ENCODE peak calls at places on chromosomes 7 and 10, in five cellular contexts. One of them, this sample, is unnamed.

GRCh38 chr10:59905066-59905734 is 1.2 kb downstream of the CCDC6 start:
- DNase-seq in SK-N-SH: peak; percentile 70
- DNase-seq in hepatocyte: peak; percentile 60
- DNase-seq in HCT116: no peak
- DNase-seq in OCI-LY7: peak; percentile 52
- DNase-seq in this sample: peak; percentile 42

GRCh38 chr10:80144302-80145131 is 12.0 kb downstream of the PLAC9 start:
- DNase-seq in SK-N-SH: peak; percentile 46
- DNase-seq in hepatocyte: no peak
- DNase-seq in HCT116: peak; percentile 15
- DNase-seq in OCI-LY7: peak; percentile 67
- DNase-seq in this sample: peak; percentile 97

GRCh38 chr7:112204072-112204775 is 2.0 kb downstream of the DOCK4 start:
- DNase-seq in SK-N-SH: peak; percentile 39
- DNase-seq in hepatocyte: no peak
- DNase-seq in HCT116: no peak
- DNase-seq in OCI-LY7: no peak
- DNase-seq in this sample: peak; percentile 19

GRCh38 chr10:53403688-53404087 is 631.1 kb upstream of the MBL2 start:
- DNase-seq in SK-N-SH: peak; percentile 49
- DNase-seq in hepatocyte: peak; percentile 37
- DNase-seq in HCT116: no peak
- DNase-seq in OCI-LY7: no peak
- DNase-seq in this sample: peak; percentile 37

GRCh38 chr10:92997620-92998019 is 63.0 kb upstream of the CYP26C1 start:
- DNase-seq in SK-N-SH: no peak
- DNase-seq in hepatocyte: no peak
- DNase-seq in HCT116: no peak
- DNase-seq in OCI-LY7: no peak
- DNase-seq in this sample: no peak

GRCh38 chr7:46162582-46162981 is 241.5 kb upstream of the IGFBP3 start:
- DNase-seq in SK-N-SH: no peak
- DNase-seq in hepatocyte: no peak
- DNase-seq in HCT116: no peak
- DNase-seq in OCI-LY7: no peak
- DNase-seq in this sample: no peak

GRCh38 chr10:124469956-124470484 is 8.4 kb downstream of the LHPP start:
- DNase-seq in SK-N-SH: no peak
- DNase-seq in hepatocyte: no peak
- DNase-seq in HCT116: no peak
- DNase-seq in OCI-LY7: no peak
- DNase-seq in this sample: no peak

GRCh38 chr10:72084094-72084459 is 4.3 kb downstream of the SPOCK2 start:
- DNase-seq in SK-N-SH: no peak
- DNase-seq in hepatocyte: no peak
- DNase-seq in HCT116: no peak
- DNase-seq in OCI-LY7: peak; percentile 31
- DNase-seq in this sample: no peak

GRCh38 chr10:15168296-15168780 is at the start of gene NMT2:
- DNase-seq in SK-N-SH: no peak
- DNase-seq in hepatocyte: no peak
- DNase-seq in HCT116: peak; percentile 68
- DNase-seq in OCI-LY7: peak; percentile 89
- DNase-seq in this sample: peak; percentile 65

GRCh38 chr10:96765406-96766240 is 45.3 kb upstream of the PIK3AP1 start:
- DNase-seq in SK-N-SH: peak; percentile 78
- DNase-seq in hepatocyte: peak; percentile 83
- DNase-seq in HCT116: peak; percentile 37
- DNase-seq in OCI-LY7: peak; percentile 90
- DNase-seq in this sample: peak; percentile 66

GRCh38 chr10:96768136-96768535 is 47.8 kb upstream of the PIK3AP1 start:
- DNase-seq in SK-N-SH: no peak
- DNase-seq in hepatocyte: no peak
- DNase-seq in HCT116: no peak
- DNase-seq in OCI-LY7: no peak
- DNase-seq in this sample: no peak

GRCh38 chr10:96758423-96758822 is 38.1 kb upstream of the PIK3AP1 start:
- DNase-seq in SK-N-SH: no peak
- DNase-seq in hepatocyte: no peak
- DNase-seq in HCT116: no peak
- DNase-seq in OCI-LY7: peak; percentile 90
- DNase-seq in this sample: no peak

GRCh38 chr10:96767611-96768010 is 47.3 kb upstream of the PIK3AP1 start:
- DNase-seq in SK-N-SH: no peak
- DNase-seq in hepatocyte: no peak
- DNase-seq in HCT116: no peak
- DNase-seq in OCI-LY7: no peak
- DNase-seq in this sample: peak; percentile 41

GRCh38 chr10:96764345-96764744 is 44.0 kb upstream of the PIK3AP1 start:
- DNase-seq in SK-N-SH: no peak
- DNase-seq in hepatocyte: no peak
- DNase-seq in HCT116: no peak
- DNase-seq in OCI-LY7: peak; percentile 70
- DNase-seq in this sample: no peak
- TF ChIP-seq EZH2phosphoT487 in SK-N-SH: no peak
- TF ChIP-seq EZH2phosphoT487 in hepatocyte: no peak
- TF ChIP-seq EZH2phosphoT487 in HCT116: no peak
- TF ChIP-seq EZH2phosphoT487 in OCI-LY7: no peak
- TF ChIP-seq EZH2phosphoT487 in this sample: no peak

DNA sequence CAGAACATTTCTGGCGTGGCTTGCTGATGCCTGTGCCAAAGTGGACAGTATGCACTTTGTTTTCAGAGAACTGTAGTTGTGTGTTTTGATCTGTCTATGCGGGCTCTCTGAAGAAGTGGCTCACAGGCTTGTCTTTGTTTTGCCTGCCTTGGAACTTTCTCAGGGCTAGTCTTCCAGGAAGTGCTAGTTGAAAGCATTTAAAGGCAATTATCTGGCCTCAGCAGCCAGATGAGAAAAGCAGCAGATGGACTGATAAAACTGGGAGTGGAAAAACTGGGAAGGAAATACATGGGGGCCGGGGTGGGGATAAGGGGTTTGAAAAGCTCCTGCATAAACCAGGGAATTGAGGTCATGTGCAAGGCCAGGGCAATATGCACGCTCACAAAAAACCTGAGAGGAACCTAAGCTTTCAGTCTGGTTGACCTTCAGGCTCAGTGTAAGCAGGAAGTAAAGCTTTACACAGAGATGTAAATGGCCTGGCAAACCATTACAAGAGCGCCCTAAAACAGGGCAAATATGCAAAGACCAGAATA is 94.5 kb downstream of the ZNF33B start:
- DNase-seq in SK-N-SH: no peak
- DNase-seq in hepatocyte: no peak
- DNase-seq in HCT116: no peak
- DNase-seq in OCI-LY7: no peak
- DNase-seq in this sample: no peak
- H3K9me3 ChIP-seq in SK-N-SH: peaks cover 39% of the 10 kb centered on the region
- H3K9me3 ChIP-seq in hepatocyte: peaks cover 35% of the 10 kb centered on the region
- H3K9me3 ChIP-seq in HCT116: peaks cover 11% of the 10 kb centered on the region
- H3K9me3 ChIP-seq in OCI-LY7: peaks cover 25% of the 10 kb centered on the region
- H3K9me3 ChIP-seq in this sample: peaks cover 20% of the 10 kb centered on the region

GRCh38 chr7:30074422-30075030 is 46.3 kb downstream of the PLEKHA8 start:
- DNase-seq in SK-N-SH: peak; percentile 32
- DNase-seq in hepatocyte: peak; percentile 54
- DNase-seq in HCT116: peak; percentile 38
- DNase-seq in OCI-LY7: peak; percentile 62
- DNase-seq in this sample: peak; percentile 70
- TF ChIP-seq CTCF in SK-N-SH: peak; percentile 75
- TF ChIP-seq CTCF in hepatocyte: peak; percentile 57
- TF ChIP-seq CTCF in HCT116: peak; percentile 68
- TF ChIP-seq CTCF in OCI-LY7: peak; percentile 87
- TF ChIP-seq CTCF in this sample: peak; percentile 78

GRCh38 chr7:34392972-34393371 is 265.0 kb upstream of the NPSR1 start:
- DNase-seq in SK-N-SH: no peak
- DNase-seq in hepatocyte: no peak
- DNase-seq in HCT116: no peak
- DNase-seq in OCI-LY7: no peak
- DNase-seq in this sample: no peak

DNA sequence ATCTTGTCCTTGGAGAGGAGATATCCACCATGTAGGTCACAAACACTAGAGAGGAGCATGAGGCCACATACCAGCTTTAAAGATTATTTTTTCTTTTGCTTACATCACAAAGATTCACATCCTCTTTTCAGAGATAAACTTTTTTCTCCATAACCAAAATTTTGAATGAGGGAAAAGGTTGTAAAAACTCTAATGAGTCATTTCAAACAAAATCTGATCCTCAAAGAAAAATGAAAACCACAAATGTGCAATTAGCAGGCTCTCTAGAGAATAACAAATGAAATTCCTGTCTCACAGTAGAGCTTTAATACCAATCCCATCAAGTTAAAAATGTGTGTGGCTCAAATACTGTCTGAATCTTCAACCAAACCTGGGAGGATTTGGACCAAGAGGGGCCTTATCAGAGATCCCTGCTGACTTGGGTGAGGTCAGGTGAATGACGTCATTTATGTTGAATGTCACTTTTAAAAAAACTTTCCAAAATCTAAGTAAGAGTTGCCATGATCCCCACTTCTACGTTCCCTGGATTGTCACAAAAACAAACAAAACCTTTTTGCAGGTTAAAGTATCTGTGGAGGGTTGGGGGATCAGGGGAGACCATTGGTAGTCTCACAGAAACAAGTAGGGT is 261.5 kb upstream of the NPSR1 start:
- DNase-seq in SK-N-SH: no peak
- DNase-seq in hepatocyte: no peak
- DNase-seq in HCT116: no peak
- DNase-seq in OCI-LY7: no peak
- DNase-seq in this sample: no peak
- TF ChIP-seq EZH2phosphoT487 in SK-N-SH: no peak
- TF ChIP-seq EZH2phosphoT487 in hepatocyte: no peak
- TF ChIP-seq EZH2phosphoT487 in HCT116: no peak
- TF ChIP-seq EZH2phosphoT487 in OCI-LY7: no peak
- TF ChIP-seq EZH2phosphoT487 in this sample: no peak

GRCh38 chr7:35817930-35818329 is 17.1 kb downstream of the SEPTIN7 start:
- DNase-seq in SK-N-SH: no peak
- DNase-seq in hepatocyte: no peak
- DNase-seq in HCT116: no peak
- DNase-seq in OCI-LY7: no peak
- DNase-seq in this sample: no peak
- H3K9me3 ChIP-seq in SK-N-SH: peaks cover 9% of the 10 kb centered on the region
- H3K9me3 ChIP-seq in hepatocyte: no peaks in the 10 kb centered on the region
- H3K9me3 ChIP-seq in HCT116: no peaks in the 10 kb centered on the region
- H3K9me3 ChIP-seq in OCI-LY7: peaks cover 68% of the 10 kb centered on the region
- H3K9me3 ChIP-seq in this sample: peaks cover 7% of the 10 kb centered on the region

DNA sequence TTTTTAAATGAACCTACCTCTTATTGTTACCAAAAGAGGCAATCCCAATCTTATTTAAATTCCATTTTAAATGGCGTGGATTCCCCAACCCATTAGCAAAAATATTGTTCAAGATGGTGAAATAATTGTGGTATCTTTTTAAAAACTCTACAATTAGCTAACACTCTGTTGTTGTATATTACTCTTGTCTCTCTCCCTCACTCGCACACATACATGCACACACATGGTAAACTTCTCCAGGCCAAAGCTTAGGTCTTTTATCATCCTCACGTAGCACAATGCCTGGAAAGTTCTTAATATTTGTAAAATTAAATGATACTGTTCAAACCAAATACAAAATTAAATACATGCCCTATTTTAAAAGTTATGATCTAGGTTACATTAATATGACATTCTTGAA is 169.2 kb upstream of the WNT16 start:
- DNase-seq in SK-N-SH: no peak
- DNase-seq in hepatocyte: no peak
- DNase-seq in HCT116: no peak
- DNase-seq in OCI-LY7: no peak
- DNase-seq in this sample: no peak
- TF ChIP-seq CTCF in SK-N-SH: no peak
- TF ChIP-seq CTCF in hepatocyte: no peak
- TF ChIP-seq CTCF in HCT116: no peak
- TF ChIP-seq CTCF in OCI-LY7: no peak
- TF ChIP-seq CTCF in this sample: no peak

GRCh38 chr10:28180654-28181053 is 122.2 kb downstream of the MPP7 start:
- DNase-seq in SK-N-SH: no peak
- DNase-seq in hepatocyte: no peak
- DNase-seq in HCT116: peak; percentile 69
- DNase-seq in OCI-LY7: peak; percentile 8
- DNase-seq in this sample: peak; percentile 43
- TF ChIP-seq EZH2phosphoT487 in SK-N-SH: no peak
- TF ChIP-seq EZH2phosphoT487 in hepatocyte: no peak
- TF ChIP-seq EZH2phosphoT487 in HCT116: no peak
- TF ChIP-seq EZH2phosphoT487 in OCI-LY7: no peak
- TF ChIP-seq EZH2phosphoT487 in this sample: no peak

GRCh38 chr7:158070222-158070920 is 517.3 kb downstream of the PTPRN2 start:
- DNase-seq in SK-N-SH: no peak
- DNase-seq in hepatocyte: no peak
- DNase-seq in HCT116: no peak
- DNase-seq in OCI-LY7: no peak
- DNase-seq in this sample: no peak
- H3K9me3 ChIP-seq in SK-N-SH: no peaks in the 10 kb centered on the region
- H3K9me3 ChIP-seq in hepatocyte: no peaks in the 10 kb centered on the region
- H3K9me3 ChIP-seq in HCT116: no peaks in the 10 kb centered on the region
- H3K9me3 ChIP-seq in OCI-LY7: no peaks in the 10 kb centered on the region
- H3K9me3 ChIP-seq in this sample: no peaks in the 10 kb centered on the region

GRCh38 chr7:158309844-158310763 is 277.5 kb downstream of the PTPRN2 start:
- DNase-seq in SK-N-SH: no peak
- DNase-seq in hepatocyte: no peak
- DNase-seq in HCT116: no peak
- DNase-seq in OCI-LY7: no peak
- DNase-seq in this sample: no peak

GRCh38 chr7:158313931-158314330 is 273.7 kb downstream of the PTPRN2 start:
- DNase-seq in SK-N-SH: no peak
- DNase-seq in hepatocyte: no peak
- DNase-seq in HCT116: no peak
- DNase-seq in OCI-LY7: no peak
- DNase-seq in this sample: no peak

GRCh38 chr7:158312789-158313188 is 274.8 kb downstream of the PTPRN2 start:
- DNase-seq in SK-N-SH: no peak
- DNase-seq in hepatocyte: no peak
- DNase-seq in HCT116: no peak
- DNase-seq in OCI-LY7: no peak
- DNase-seq in this sample: no peak

GRCh38 chr7:158311791-158312190 is 275.8 kb downstream of the PTPRN2 start:
- DNase-seq in SK-N-SH: no peak
- DNase-seq in hepatocyte: no peak
- DNase-seq in HCT116: no peak
- DNase-seq in OCI-LY7: no peak
- DNase-seq in this sample: no peak

DNA sequence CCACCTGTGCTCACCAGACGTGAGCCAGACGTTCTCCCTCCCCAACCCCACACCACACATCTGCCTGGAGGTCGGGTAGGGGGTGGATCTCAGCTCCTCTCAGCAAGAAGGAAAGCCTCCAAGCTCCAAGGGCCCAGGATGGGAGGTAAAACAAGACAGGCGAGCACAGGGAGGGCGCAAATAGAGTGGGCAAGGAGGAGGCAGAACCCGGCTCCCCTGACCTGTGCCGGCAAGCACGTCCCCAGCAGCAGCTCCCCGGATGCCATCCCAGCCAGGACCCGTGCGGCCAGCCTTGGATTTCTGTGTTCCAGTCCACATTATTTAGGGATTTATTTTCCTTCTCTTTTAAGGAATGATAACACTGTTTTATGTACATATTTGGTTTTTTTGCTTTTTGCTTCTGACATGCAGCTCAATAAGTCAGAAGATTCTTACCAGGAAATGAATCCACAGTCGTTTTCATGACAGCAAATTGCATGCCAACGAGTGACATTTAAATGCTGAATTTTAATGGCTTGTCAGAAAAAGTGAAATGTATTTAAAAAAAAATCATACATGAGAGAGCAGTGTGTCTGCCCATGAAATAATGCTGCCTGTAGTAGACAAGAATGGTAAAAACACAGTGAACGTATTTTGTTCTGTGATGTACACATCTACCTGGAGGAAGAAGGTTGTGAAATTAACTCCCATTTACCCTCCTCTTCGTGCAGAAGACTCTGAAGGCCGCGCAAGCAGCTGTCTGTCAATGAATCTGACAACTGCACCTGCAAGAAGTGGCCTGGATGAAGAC is 276.5 kb downstream of the PTPRN2 start:
- DNase-seq in SK-N-SH: no peak
- DNase-seq in hepatocyte: no peak
- DNase-seq in HCT116: no peak
- DNase-seq in OCI-LY7: no peak
- DNase-seq in this sample: no peak
- TF ChIP-seq CTCF in SK-N-SH: no peak
- TF ChIP-seq CTCF in hepatocyte: no peak
- TF ChIP-seq CTCF in HCT116: no peak
- TF ChIP-seq CTCF in OCI-LY7: no peak
- TF ChIP-seq CTCF in this sample: no peak

This sample was measured in PC-3.